ENCODE peak calls at places on chromosomes 3 and 15, in seven cellular contexts. R is gastrocnemius medialis, J is heart right ventricle, U is bronchial epithelial cell, H is foreskin fibroblast, L is cardiac muscle cell, X is Calu3. W is an unnamed sample.
A peak's percentile ranks its signal among the peaks of the same experiment; 100 is the strongest.

GRCh38 chr15:36601497-36601932 is 22.1 kb downstream of the CDIN1 start:
- DNase-seq in L (peak; percentile 93), R (peak; percentile 77), X (no peak), H (peak; percentile 41), U (no peak), J (peak; percentile 77), W (no peak)

GRCh38 chr3:177777699-177778098 is 580.4 kb upstream of the TBL1XR1 start:
- DNase-seq in X (peak; percentile 75), L (peak; percentile 65), J (peak; percentile 46), H (peak; percentile 47), U (peak; percentile 70), R (peak; percentile 62), W (peak; percentile 63)

GRCh38 chr15:77650285-77650684 is 17.6 kb upstream of the LINGO1 start:
- DNase-seq in J (no peak), U (no peak), R (no peak), L (peak; percentile 28), X (peak; percentile 43), H (no peak), W (peak; percentile 85)

GRCh38 chr15:31459011-31459748 is 132.5 kb downstream of the KLF13 start:
- DNase-seq in L (no peak), U (peak; percentile 96), J (no peak), H (no peak), X (no peak), R (no peak), W (no peak)

GRCh38 chr3:41418961-41419691 is 219.8 kb downstream of the CTNNB1 start:
- DNase-seq in X (no peak), H (no peak), J (no peak), L (peak; percentile 47), R (no peak), U (peak; percentile 70), W (peak; percentile 38)

GRCh38 chr3:138468886-138469285 is 34.5 kb downstream of the ESYT3 start:
- DNase-seq in X (no peak), U (no peak), J (peak; percentile 23), H (peak; percentile 59), R (peak; percentile 73), L (no peak), W (no peak)

GRCh38 chr3:159273070-159273469 is 471.2 kb downstream of the MFSD1 start:
- DNase-seq in H (no peak), J (no peak), X (no peak), R (no peak), L (no peak), U (no peak), W (no peak)

GRCh38 chr3:152271465-152272035 is 2.8 kb downstream of the MBNL1 start:
- DNase-seq in X (no peak), U (no peak), R (no peak), L (no peak), J (no peak), H (no peak), W (no peak)

GRCh38 chr15:68492855-68493254 is 60.9 kb upstream of the ITGA11 start:
- DNase-seq in X (no peak), H (no peak), J (no peak), R (peak; percentile 53), L (peak; percentile 46), U (peak; percentile 11), W (no peak)

GRCh38 chr3:71753716-71754609 is at the start of gene GPR27:
- DNase-seq in H (peak; percentile 36), U (no peak), R (no peak), L (peak; percentile 64), J (no peak), X (peak; percentile 33), W (peak; percentile 57)

GRCh38 chr3:98343647-98344507 is 9.8 kb upstream of the OR5K4 start:
- DNase-seq in L (peak; percentile 35), J (no peak), U (peak; percentile 62), R (no peak), H (no peak), X (peak; percentile 43), W (peak; percentile 95)

GRCh38 chr15:25787855-25788521 is 75.1 kb downstream of the ATP10A start:
- DNase-seq in R (no peak), J (no peak), H (peak; percentile 52), X (peak; percentile 0), L (peak; percentile 14), U (peak; percentile 7), W (no peak)

GRCh38 chr3:77328631-77329030 is 288.7 kb downstream of the ROBO2 start:
- DNase-seq in R (no peak), J (no peak), L (no peak), X (no peak), U (no peak), H (peak; percentile 17), W (no peak)

GRCh38 chr3:42728056-42728455 is 25.5 kb upstream of the HHATL start:
- DNase-seq in U (no peak), R (peak; percentile 39), J (peak; percentile 66), X (no peak), H (no peak), L (no peak), W (no peak)

GRCh38 chr15:64634020-64634419 is 141.4 kb downstream of the RBPMS2 start:
- DNase-seq in L (peak; percentile 25), H (no peak), U (no peak), J (no peak), R (no peak), X (no peak), W (peak; percentile 25)

GRCh38 chr3:145359040-145359439 is 801.9 kb downstream of the PLOD2 start:
- DNase-seq in H (no peak), X (no peak), R (no peak), J (no peak), L (no peak), U (no peak), W (no peak)

GRCh38 chr3:145357453-145357852 is 803.5 kb downstream of the PLOD2 start:
- DNase-seq in J (no peak), L (no peak), R (no peak), U (no peak), X (no peak), H (no peak), W (peak; percentile 31)

GRCh38 chr3:145355175-145355574 is 805.8 kb downstream of the PLOD2 start:
- DNase-seq in L (no peak), R (no peak), J (no peak), H (no peak), U (no peak), X (no peak), W (no peak)
- TF ChIP-seq CTCF in L (no peak), R (no peak), J (no peak), H (no peak), U (no peak), X (no peak), W (no peak)

GRCh38 chr3:83765971-83766370 is 1192.8 kb upstream of the CADM2 start:
- DNase-seq in H (no peak), J (no peak), X (no peak), R (no peak), L (no peak), U (no peak), W (no peak)
- TF ChIP-seq CTCF in H (no peak), J (no peak), X (no peak), R (no peak), L (no peak), U (no peak), W (no peak)

GRCh38 chr3:190058486-190059241 is 62.0 kb downstream of the P3H2 start:
- DNase-seq in X (no peak), J (no peak), L (peak; percentile 75), U (no peak), R (no peak), H (peak; percentile 54), W (no peak)

GRCh38 chr3:190056795-190057194 is 63.9 kb downstream of the P3H2 start:
- DNase-seq in J (no peak), H (no peak), R (no peak), X (no peak), L (no peak), U (no peak), W (no peak)

GRCh38 chr3:190055773-190056172 is 64.9 kb downstream of the P3H2 start:
- DNase-seq in U (no peak), L (no peak), R (no peak), J (no peak), H (no peak), X (no peak), W (no peak)

GRCh38 chr3:190051643-190052042 is 69.1 kb downstream of the P3H2 start:
- DNase-seq in R (no peak), H (no peak), L (no peak), J (no peak), U (no peak), X (no peak), W (peak; percentile 61)

DNA sequence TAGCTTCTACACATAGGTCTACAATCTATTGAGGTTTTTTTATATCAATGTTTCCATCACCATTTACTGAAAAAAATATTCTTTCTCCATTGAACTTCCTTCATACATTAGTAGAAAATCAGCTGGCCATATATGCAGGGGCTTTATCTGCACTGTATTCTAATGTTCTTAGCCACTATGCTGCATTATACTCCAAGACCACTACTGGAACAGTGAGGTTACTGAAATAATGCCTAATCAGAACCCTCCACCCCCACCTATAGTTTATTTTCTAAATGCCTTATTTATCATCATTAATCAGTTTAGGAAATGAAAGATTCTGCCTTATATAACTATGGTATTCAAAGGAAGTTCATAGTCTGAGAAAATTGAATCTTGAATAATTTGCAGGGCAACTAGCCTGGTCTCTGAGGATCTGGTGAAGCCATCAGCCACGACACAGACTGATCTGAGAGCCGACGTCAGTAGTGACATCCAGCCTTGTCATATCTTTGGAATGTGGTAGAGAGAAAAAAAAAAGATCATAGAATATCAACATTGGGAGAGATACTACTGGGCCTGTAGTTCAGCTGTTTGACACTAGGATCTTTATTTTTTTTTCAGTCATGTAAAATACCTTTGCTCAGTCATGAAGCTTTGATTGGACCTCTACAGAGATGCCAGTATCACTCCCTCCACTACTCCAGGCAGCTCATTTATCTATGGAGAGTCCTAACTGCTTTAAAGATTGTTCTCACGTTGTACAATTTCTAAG is 66.6 kb downstream of the P3H2 start:
- DNase-seq in X (no peak), R (no peak), H (peak; percentile 72), J (peak; percentile 35), L (peak; percentile 62), U (peak; percentile 80), W (no peak)
- TF ChIP-seq CTCF in X (no peak), R (no peak), H (no peak), J (no peak), L (peak; percentile 16), U (peak; percentile 9), W (no peak)

GRCh38 chr15:70260580-70260979 is 162.9 kb upstream of the TLE3 start:
- DNase-seq in J (no peak), L (no peak), U (no peak), R (no peak), H (no peak), X (no peak), W (no peak)

GRCh38 chr15:70258369-70259029 is 160.8 kb upstream of the TLE3 start:
- DNase-seq in L (peak; percentile 21), X (no peak), J (no peak), R (no peak), U (no peak), H (no peak), W (no peak)

GRCh38 chr15:70260096-70260495 is 162.4 kb upstream of the TLE3 start:
- DNase-seq in J (no peak), U (no peak), L (no peak), X (no peak), H (no peak), R (no peak), W (no peak)

GRCh38 chr15:70259030-70259424 is 161.3 kb upstream of the TLE3 start:
- DNase-seq in J (peak; percentile 69), U (peak; percentile 29), X (peak; percentile 29), L (peak; percentile 76), R (peak; percentile 60), H (peak; percentile 29), W (no peak)

DNA sequence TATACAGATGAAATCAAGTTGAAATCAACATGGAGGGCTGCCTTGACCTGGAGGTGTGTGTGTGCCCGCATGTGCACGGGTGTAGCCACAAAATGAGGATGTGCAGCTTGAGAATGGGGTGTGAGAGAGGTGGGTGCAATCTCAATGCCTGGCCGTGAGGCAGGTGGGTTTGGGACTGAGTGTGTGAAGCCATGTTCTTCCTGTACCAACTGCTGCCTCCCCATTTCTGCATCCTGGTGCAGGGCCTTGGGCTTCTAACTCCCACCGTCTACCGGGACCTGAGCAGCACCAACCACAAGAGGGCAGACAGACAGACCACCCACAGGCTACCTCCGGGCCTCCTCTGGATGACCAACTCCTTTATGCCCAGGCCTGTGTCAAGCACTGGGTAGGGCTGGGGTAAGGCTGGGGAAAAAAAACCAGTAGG is 161.9 kb upstream of the TLE3 start:
- DNase-seq in X (no peak), J (no peak), U (no peak), L (peak; percentile 19), H (no peak), R (no peak), W (peak; percentile 48)
- TF ChIP-seq CTCF in X (no peak), J (no peak), U (no peak), L (no peak), H (peak; percentile 3), R (no peak), W (peak; percentile 66)